ENCODE peak calls at places on chromosomes 12 and 14, in six cellular contexts. X is HEK293T; D is A673; W is activated CD4-positive, alpha-beta T cell treated with anti-CD3 and anti-CD28 coated beads for 24 hours; G is SW480; L is stimulated activated CD4-positive, alpha-beta T cell treated with anti-CD3 and anti-CD28 coated beads, Interleukin-2, amount 100 ng/mL, for 24 hours. H is an unnamed sample.

GRCh38 chr12:45671254-45671653 is 58.3 kb upstream of the ARID2 start:
- DNase-seq in X (no peak), D (no peak), W (no peak), G (no peak), L (no peak), H (no peak)

GRCh38 chr12:64733857-64734256 is 25.3 kb downstream of the GNS start:
- DNase-seq in X (no peak), D (peak), W (no peak), G (peak), L (no peak), H (no peak)

GRCh38 chr12:109455706-109456105 is 21.4 kb downstream of the KCTD10 start:
- DNase-seq in X (no peak), D (no peak), W (no peak), G (no peak), L (no peak), H (no peak)

GRCh38 chr14:99468081-99468480 is 12.6 kb downstream of the SETD3 start:
- DNase-seq in X (no peak), D (no peak), W (no peak), G (no peak), L (no peak), H (no peak)

GRCh38 chr12:110058875-110059615 is 10.7 kb upstream of the C12orf76 start:
- DNase-seq in X (no peak), D (no peak), W (no peak), G (no peak), L (no peak), H (no peak)

GRCh38 chr12:116959845-116960514 is 49.2 kb downstream of the FBXW8 start:
- DNase-seq in X (no peak), D (no peak), W (peak), G (no peak), L (peak), H (no peak)

GRCh38 chr14:74865156-74865555 is 10.8 kb downstream of the PROX2 start:
- DNase-seq in X (no peak), D (no peak), W (no peak), G (no peak), L (no peak), H (no peak)

GRCh38 chr14:50425816-50426215 is 29.1 kb upstream of the CDKL1 start:
- DNase-seq in X (peak), D (no peak), W (no peak), G (no peak), L (no peak), H (no peak)

GRCh38 chr12:94550964-94551363 is 91.3 kb upstream of the CEP83 start:
- DNase-seq in X (no peak), D (no peak), W (no peak), G (no peak), L (no peak), H (no peak)

GRCh38 chr14:76917158-76917596 is 91.0 kb downstream of the LRRC74A start:
- DNase-seq in X (peak), D (peak), W (no peak), G (peak), L (peak), H (no peak)

GRCh38 chr12:53722450-53723041 is 4.7 kb downstream of the CALCOCO1 start:
- DNase-seq in X (no peak), D (no peak), W (no peak), G (no peak), L (no peak), H (no peak)

GRCh38 chr12:118136559-118137003 is 657 bp downstream of the PEBP1 start:
- DNase-seq in X (peak), D (peak), W (no peak), G (peak), L (peak), H (no peak)

GRCh38 chr12:15752780-15753179 is 36.4 kb downstream of the EPS8 start:
- DNase-seq in X (no peak), D (no peak), W (no peak), G (no peak), L (no peak), H (no peak)

GRCh38 chr14:74508292-74508731 is 14.7 kb downstream of the ISCA2 start:
- DNase-seq in X (peak), D (no peak), W (no peak), G (no peak), L (no peak), H (no peak)

GRCh38 chr12:5784626-5785130 is 160.4 kb downstream of the ANO2 start:
- DNase-seq in X (no peak), D (no peak), W (no peak), G (no peak), L (no peak), H (no peak)

GRCh38 chr12:121996945-121997612 is 24.6 kb upstream of the BCL7A start:
- DNase-seq in X (no peak), D (no peak), W (no peak), G (no peak), L (no peak), H (no peak)

GRCh38 chr14:42214981-42215491 is 608.4 kb downstream of the LRFN5 start:
- DNase-seq in X (no peak), D (no peak), W (no peak), G (peak), L (no peak), H (peak)

GRCh38 chr12:79618848-79619404 is 71.8 kb downstream of the PAWR start:
- DNase-seq in X (no peak), D (no peak), W (no peak), G (peak), L (no peak), H (no peak)

GRCh38 chr14:89214221-89214965 is 202.6 kb downstream of the FOXN3 start:
- DNase-seq in X (no peak), D (no peak), W (no peak), G (no peak), L (no peak), H (no peak)

GRCh38 chr12:45183263-45183662 is 32.6 kb upstream of the ANO6 start:
- DNase-seq in X (no peak), D (peak), W (no peak), G (no peak), L (no peak), H (no peak)

GRCh38 chr12:27525373-27525772 is 1.4 kb downstream of the PPFIBP1 start:
- DNase-seq in X (no peak), D (no peak), W (no peak), G (no peak), L (no peak), H (no peak)

GRCh38 chr14:91089958-91090535 is 23.8 kb upstream of the DGLUCY start:
- DNase-seq in X (no peak), D (no peak), W (no peak), G (no peak), L (no peak), H (no peak)

GRCh38 chr12:27237790-27238771 is 6.0 kb upstream of the STK38L start:
- DNase-seq in X (no peak), D (no peak), W (no peak), G (no peak), L (no peak), H (no peak)

GRCh38 chr12:47087088-47087688 is 7.4 kb upstream of the AMIGO2 start:
- DNase-seq in X (no peak), D (no peak), W (no peak), G (no peak), L (no peak), H (no peak)

GRCh38 chr12:31119531-31120211 is 46.0 kb downstream of the DDX11 start:
- DNase-seq in X (no peak), D (no peak), W (no peak), G (no peak), L (no peak), H (no peak)

GRCh38 chr12:95351745-95352144 is 122.2 kb upstream of the METAP2 start:
- DNase-seq in X (no peak), D (no peak), W (no peak), G (no peak), L (no peak), H (no peak)

GRCh38 chr14:52661314-52661713 is 34.0 kb downstream of the ERO1A start:
- DNase-seq in X (no peak), D (no peak), W (no peak), G (no peak), L (no peak), H (no peak)